ENCODE peak calls at places on chromosomes 6 and 20, in nine cellular contexts. A is activated T-cell treated with anti-CD3 and anti-CD28 coated beads for 1 hour; K is omental fat pad; X is AG09309; B is GM23248; P is GM12892; C is COR-L47; D is fibroblast of lung; H is activated CD4-positive, alpha-beta T cell treated with anti-CD3 and anti-CD28 coated beads, Interleukin-2, amount 50 U/mL, for 1 hour. I is an unnamed sample.
A peak's percentile ranks its signal among the peaks of the same experiment; 100 is the strongest.

GRCh38 chr6:40957616-40958492 is 81.2 kb downstream of the UNC5CL start:
- DNase-seq in K (no peak), P (no peak), H (no peak), X (peak; percentile 85), D (peak; percentile 31), C (no peak), A (no peak), B (peak; percentile 92), I (peak; percentile 100)

GRCh38 chr6:168214586-168215104 is 104.9 kb downstream of the DACT2 start:
- DNase-seq in D (no peak), C (no peak), B (no peak), K (no peak), P (no peak), H (no peak), X (no peak), A (no peak), I (no peak)

GRCh38 chr6:26646074-26646473 is 13.5 kb downstream of the ZNF322 start:
- DNase-seq in A (no peak), H (no peak), B (no peak), P (no peak), K (no peak), X (no peak), D (no peak), C (no peak), I (no peak)

GRCh38 chr6:136477548-136477947 is 72.7 kb downstream of the MAP7 start:
- DNase-seq in H (no peak), C (no peak), D (no peak), A (no peak), K (no peak), B (no peak), P (no peak), X (no peak), I (no peak)

GRCh38 chr20:62837790-62838458 is 21.1 kb downstream of the COL9A3 start:
- DNase-seq in D (peak; percentile 74), X (no peak), P (no peak), B (peak; percentile 67), H (no peak), A (no peak), C (peak; percentile 35), K (no peak), I (peak; percentile 77)

GRCh38 chr6:26485401-26485800 is 14.7 kb upstream of the BTN1A1 start:
- DNase-seq in X (no peak), B (no peak), K (no peak), P (no peak), C (no peak), A (no peak), H (no peak), D (no peak), I (no peak)

GRCh38 chr6:159203304-159204005 is 34.3 kb downstream of the FNDC1 start:
- DNase-seq in P (no peak), K (no peak), A (no peak), X (peak; percentile 91), B (peak; percentile 98), C (no peak), D (peak; percentile 81), H (no peak), I (no peak)

GRCh38 chr6:12203001-12203400 is 87.2 kb upstream of the EDN1 start:
- DNase-seq in H (no peak), K (no peak), D (peak; percentile 50), C (no peak), B (no peak), P (no peak), A (no peak), X (no peak), I (peak; percentile 92)

GRCh38 chr20:62649140-62649539 is 6.8 kb downstream of the SLCO4A1 start:
- DNase-seq in H (no peak), D (no peak), A (no peak), P (no peak), K (no peak), B (no peak), C (no peak), X (no peak), I (no peak)

GRCh38 chr6:21615504-21615903 is 22.0 kb downstream of the SOX4 start:
- DNase-seq in C (no peak), P (no peak), X (no peak), H (no peak), B (peak; percentile 49), D (peak; percentile 19), K (no peak), A (no peak), I (peak; percentile 33)

GRCh38 chr20:58772786-58773185 is 77.9 kb downstream of the GNAS-AS1 start:
- DNase-seq in H (no peak), X (no peak), C (no peak), B (no peak), P (no peak), K (no peak), A (no peak), D (no peak), I (no peak)

GRCh38 chr6:90406957-90407356 is 110.3 kb upstream of the BACH2 start:
- DNase-seq in B (no peak), D (no peak), X (no peak), P (no peak), C (no peak), K (no peak), A (no peak), H (no peak), I (no peak)

GRCh38 chr20:56443654-56444540 is 24.5 kb upstream of the RTF2 start:
- DNase-seq in C (no peak), X (no peak), D (peak; percentile 79), P (no peak), K (no peak), H (no peak), B (no peak), A (no peak), I (no peak)

GRCh38 chr6:135423649-135424128 is 73.9 kb downstream of the AHI1 start:
- DNase-seq in P (no peak), C (peak; percentile 11), H (no peak), A (no peak), K (no peak), D (peak; percentile 64), B (peak; percentile 58), X (peak; percentile 5), I (peak; percentile 67)

GRCh38 chr6:134316733-134317431 is 1.0 kb downstream of the SGK1 start:
- DNase-seq in D (no peak), A (no peak), B (no peak), H (no peak), K (no peak), C (no peak), X (no peak), P (no peak), I (no peak)

GRCh38 chr20:8094845-8095244 is 37.2 kb upstream of the PLCB1 start:
- DNase-seq in D (peak; percentile 76), X (peak; percentile 16), K (no peak), P (no peak), B (peak; percentile 81), A (no peak), C (no peak), H (no peak), I (peak; percentile 48)

GRCh38 chr6:3919130-3919628 is 70.0 kb downstream of the FAM50B start:
- DNase-seq in H (no peak), C (peak; percentile 44), P (no peak), B (peak; percentile 84), A (no peak), X (peak; percentile 71), K (no peak), D (peak; percentile 19), I (peak; percentile 96)

GRCh38 chr6:77609106-77609505 is 43.7 kb upstream of the MEI4 start:
- DNase-seq in H (no peak), B (no peak), A (no peak), P (no peak), X (no peak), C (no peak), K (no peak), D (no peak), I (no peak)

GRCh38 chr20:53468583-53468982 is 125.1 kb downstream of the ZNF217 start:
- DNase-seq in H (no peak), K (no peak), C (no peak), D (no peak), B (no peak), X (no peak), A (no peak), P (no peak), I (no peak)

GRCh38 chr20:52494244-52494643 is 302.7 kb upstream of the ZFP64 start:
- DNase-seq in H (peak; percentile 30), D (peak; percentile 79), P (no peak), B (peak; percentile 99), A (peak; percentile 22), K (no peak), C (no peak), X (peak; percentile 91), I (peak; percentile 43)

GRCh38 chr20:57468523-57469417 is 56.2 kb downstream of the CTCFL start:
- DNase-seq in X (no peak), B (no peak), A (no peak), P (no peak), K (no peak), H (no peak), D (no peak), C (no peak), I (no peak)

GRCh38 chr6:150588862-150589499 is 10.7 kb upstream of the PLEKHG1 start:
- DNase-seq in C (no peak), B (no peak), A (no peak), K (no peak), P (no peak), D (no peak), X (no peak), H (no peak), I (no peak)

GRCh38 chr6:5173862-5174643 is 86.7 kb downstream of the LYRM4 start:
- DNase-seq in A (peak; percentile 24), H (peak; percentile 22), D (no peak), P (peak; percentile 20), K (no peak), B (no peak), C (peak; percentile 15), X (no peak), I (no peak)

GRCh38 chr6:87529221-87529620 is 56.4 kb downstream of the SLC35A1 start:
- DNase-seq in P (no peak), X (no peak), H (no peak), D (no peak), C (no peak), K (no peak), B (no peak), A (no peak), I (no peak)

GRCh38 chr6:14396826-14397517 is 279.4 kb downstream of the CD83 start:
- DNase-seq in B (peak; percentile 66), H (no peak), D (peak; percentile 54), C (no peak), K (no peak), P (peak; percentile 11), A (no peak), X (no peak), I (peak; percentile 27)

GRCh38 chr20:48606117-48606840 is 221.5 kb downstream of the PREX1 start:
- DNase-seq in K (no peak), H (no peak), X (no peak), B (no peak), D (no peak), P (no peak), C (no peak), A (no peak), I (no peak)

GRCh38 chr20:48126227-48126740 is 341.0 kb upstream of the SULF2 start:
- DNase-seq in C (no peak), H (no peak), K (no peak), P (no peak), D (no peak), B (no peak), X (no peak), A (no peak), I (peak; percentile 18)

GRCh38 chr20:48295966-48296421 is 510.7 kb upstream of the SULF2 start:
- DNase-seq in C (no peak), P (no peak), K (no peak), D (peak; percentile 33), A (no peak), X (no peak), B (peak; percentile 82), H (no peak), I (peak; percentile 45)

GRCh38 chr20:3166338-3166912 is 6.8 kb upstream of the FASTKD5 start:
- DNase-seq in X (no peak), H (no peak), C (no peak), P (no peak), D (no peak), B (no peak), A (no peak), K (no peak), I (no peak)

GRCh38 chr20:29743101-29743931 is 1514.1 kb upstream of the DEFB115 start:
- DNase-seq in B (no peak), C (no peak), H (no peak), A (no peak), P (no peak), D (no peak), K (no peak), X (no peak), I (no peak)

GRCh38 chr20:1813101-1813529 is 82.1 kb upstream of the SIRPA start:
- DNase-seq in H (no peak), X (peak; percentile 86), D (peak; percentile 97), P (no peak), B (peak; percentile 93), A (no peak), C (no peak), K (no peak), I (peak; percentile 87)